ENCODE peak calls at places on chromosome 2, in eight cellular contexts. B is T-cell, M is H54, X is lower lobe of right lung, U is progenitor cell of endocrine pancreas, F is RCC 7860, I is esophagus squamous epithelium, Y is AG04449. D is an unnamed sample.
A peak's percentile ranks its signal among the peaks of the same experiment; 100 is the strongest.

GRCh38 chr2:20350105-20350712 is 435 bp downstream of the PUM2 start:
- DNase-seq in Y (no peak), M (peak; percentile 40), X (peak; percentile 65), U (peak; percentile 47), I (no peak), F (peak; percentile 32), B (peak; percentile 25), D (no peak)

GRCh38 chr2:43609304-43609883 is 13.6 kb upstream of the THADA start:
- DNase-seq in I (no peak), M (no peak), U (peak; percentile 21), B (no peak), Y (no peak), F (peak; percentile 16), X (no peak), D (no peak)

GRCh38 chr2:153479527-153479926 is 965 bp upstream of the RPRM start:
- DNase-seq in I (no peak), M (no peak), F (no peak), X (no peak), U (no peak), Y (no peak), B (no peak), D (no peak)

GRCh38 chr2:233705911-233706506 is 6.7 kb upstream of the UGT1A5 start:
- DNase-seq in M (no peak), X (peak; percentile 53), U (no peak), F (peak; percentile 52), B (no peak), I (no peak), Y (no peak), D (no peak)

GRCh38 chr2:206274434-206275273 is at the start of gene ZDBF2:
- DNase-seq in Y (no peak), U (peak; percentile 65), M (peak; percentile 72), I (no peak), X (peak; percentile 64), F (no peak), B (peak; percentile 32), D (peak; percentile 29)

GRCh38 chr2:122750808-122751207 is 995.4 kb downstream of the TSN start:
- DNase-seq in M (no peak), Y (no peak), B (no peak), U (no peak), F (no peak), I (no peak), X (no peak), D (no peak)

GRCh38 chr2:235963853-235964577 is 204.2 kb downstream of the GBX2 start:
- DNase-seq in Y (no peak), I (no peak), U (no peak), X (no peak), M (no peak), B (no peak), F (no peak), D (no peak)

GRCh38 chr2:207041279-207041678 is 102.0 kb downstream of the CPO start:
- DNase-seq in B (no peak), X (no peak), M (no peak), I (no peak), U (no peak), F (no peak), Y (no peak), D (no peak)

GRCh38 chr2:236959876-236960275 is 125.8 kb upstream of the COPS8 start:
- DNase-seq in F (no peak), M (no peak), X (no peak), I (no peak), Y (no peak), U (no peak), B (no peak), D (no peak)

GRCh38 chr2:175180701-175181103 is 808 bp downstream of the ATP5MC3 start:
- DNase-seq in Y (no peak), I (no peak), B (peak; percentile 18), U (no peak), X (peak; percentile 51), M (no peak), F (peak; percentile 22), D (no peak)

GRCh38 chr2:238929242-238930081 is 81.6 kb downstream of the TWIST2 start:
- DNase-seq in B (no peak), M (no peak), I (no peak), U (no peak), Y (no peak), F (no peak), X (no peak), D (no peak)

GRCh38 chr2:63820969-63821368 is 20.7 kb upstream of the UGP2 start:
- DNase-seq in U (no peak), M (no peak), X (no peak), I (no peak), B (no peak), Y (no peak), F (no peak), D (no peak)

GRCh38 chr2:69499966-69500365 is 62.7 kb upstream of the NFU1 start:
- DNase-seq in U (no peak), I (no peak), Y (no peak), M (no peak), B (peak; percentile 11), X (no peak), F (no peak), D (no peak)

GRCh38 chr2:227177592-227178336 is 13.3 kb downstream of the COL4A3 start:
- DNase-seq in I (no peak), M (no peak), U (no peak), X (no peak), F (no peak), Y (no peak), B (no peak), D (no peak)

GRCh38 chr2:144479138-144479537 is 40.8 kb downstream of the ZEB2 start:
- DNase-seq in U (no peak), F (no peak), Y (no peak), X (no peak), M (no peak), I (no peak), B (no peak), D (no peak)

GRCh38 chr2:7612969-7613368 is 695.8 kb downstream of the RNF144A start:
- DNase-seq in Y (peak; percentile 66), I (no peak), M (no peak), F (no peak), U (no peak), B (no peak), X (no peak), D (no peak)